ENCODE peak calls at places on chromosomes 6 and 20, in five cellular contexts. R is AML-193, V is SHP77, T is AG08395, P is endothelial cell. C is an unnamed sample.

GRCh38 chr6:138461647-138462046 is 37.6 kb downstream of the NHSL1 start:
- DNase-seq in V (no peak), P (no peak), R (no peak), T (no peak), C (no peak)

GRCh38 chr20:34061695-34062094 is 50.3 kb downstream of the EIF2S2 start:
- DNase-seq in R (no peak), V (no peak), T (no peak), P (no peak), C (no peak)

GRCh38 chr20:1588166-1588868 is 30.8 kb upstream of the SIRPD start:
- DNase-seq in T (no peak), P (no peak), R (peak; percentile 83), V (no peak), C (no peak)

GRCh38 chr6:56692586-56693245 is 50.0 kb upstream of the DST start:
- DNase-seq in V (no peak), R (no peak), T (peak; percentile 52), P (no peak), C (no peak)

GRCh38 chr6:36754582-36755434 is 57.2 kb downstream of the RAB44 start:
- DNase-seq in T (no peak), P (no peak), V (no peak), R (no peak), C (no peak)

GRCh38 chr20:59911041-59911440 is 22.4 kb downstream of the SYCP2 start:
- DNase-seq in P (no peak), V (no peak), R (no peak), T (no peak), C (no peak)

GRCh38 chr6:21742238-21742660 is 148.7 kb downstream of the SOX4 start:
- DNase-seq in P (no peak), R (no peak), T (no peak), V (no peak), C (no peak)

GRCh38 chr6:38487423-38487822 is 152.3 kb downstream of the BTBD9 start:
- DNase-seq in T (no peak), R (no peak), V (no peak), P (no peak), C (no peak)

GRCh38 chr20:13336308-13337089 is 115.4 kb downstream of the ISM1 start:
- DNase-seq in P (no peak), T (peak; percentile 45), V (no peak), R (no peak), C (no peak)

GRCh38 chr6:159066479-159066878 is 21.7 kb upstream of the TAGAP start:
- DNase-seq in R (no peak), T (no peak), V (no peak), P (no peak), C (no peak)

GRCh38 chr20:57451759-57452661 is 60.8 kb downstream of the RBM38 start:
- DNase-seq in P (no peak), R (peak; percentile 77), T (no peak), V (no peak), C (no peak)

GRCh38 chr6:150091466-150091865 is 22.5 kb upstream of the ULBP3 start:
- DNase-seq in P (no peak), T (no peak), R (no peak), V (no peak), C (no peak)

GRCh38 chr20:39886650-39887190 is 802.3 kb downstream of the MAFB start:
- DNase-seq in R (no peak), P (no peak), T (no peak), V (no peak), C (no peak)

GRCh38 chr6:169800668-169801395 is 49.4 kb downstream of the ERMARD start:
- DNase-seq in P (no peak), V (peak; percentile 87), T (peak; percentile 81), R (no peak), C (no peak)

GRCh38 chr20:25859649-25860530 is 163.2 kb upstream of the ZNF337 start:
- DNase-seq in R (no peak), P (peak; percentile 44), T (peak; percentile 44), V (peak; percentile 74), C (peak; percentile 72)

GRCh38 chr6:166496460-166496859 is 90.0 kb downstream of the RAMACL start:
- DNase-seq in P (no peak), T (no peak), R (no peak), V (no peak), C (no peak)

GRCh38 chr6:143822584-143823024 is 20.5 kb upstream of the LTV1 start:
- DNase-seq in R (no peak), T (peak; percentile 61), V (no peak), P (no peak), C (no peak)

GRCh38 chr20:14716251-14716650 is 378.8 kb upstream of the FLRT3 start:
- DNase-seq in R (no peak), P (no peak), V (no peak), T (no peak), C (peak; percentile 29)

GRCh38 chr20:41717464-41717863 is 99.3 kb upstream of the CHD6 start:
- DNase-seq in T (peak; percentile 45), V (peak; percentile 63), R (no peak), P (no peak), C (no peak)

GRCh38 chr6:110828396-110828795 is 13.1 kb upstream of the CDK19 start:
- DNase-seq in P (no peak), V (no peak), T (peak; percentile 29), R (no peak), C (no peak)

GRCh38 chr20:37426106-37426505 is 80.2 kb downstream of the SRC start:
- DNase-seq in R (no peak), T (no peak), P (no peak), V (no peak), C (no peak)

GRCh38 chr20:33250666-33251065 is 14.9 kb downstream of the BPIFA1 start:
- DNase-seq in R (no peak), P (no peak), V (no peak), T (no peak), C (no peak)

GRCh38 chr20:36919715-36920333 is 31.7 kb downstream of the SAMHD1 start:
- DNase-seq in T (peak; percentile 70), R (peak; percentile 62), V (peak; percentile 23), P (peak; percentile 41), C (no peak)

GRCh38 chr6:15153191-15153590 is 92.7 kb upstream of the JARID2 start:
- DNase-seq in P (no peak), V (no peak), R (no peak), T (no peak), C (no peak)

GRCh38 chr6:162543221-162543620 is 184.3 kb downstream of the PRKN start:
- DNase-seq in V (no peak), P (no peak), T (no peak), R (no peak), C (peak; percentile 34)

GRCh38 chr6:131353876-131354275 is 218.6 kb downstream of the AKAP7 start:
- DNase-seq in V (no peak), P (no peak), T (no peak), R (no peak), C (no peak)

GRCh38 chr20:43666376-43667328 is at the start of gene MYBL2:
- DNase-seq in R (peak; percentile 33), P (peak; percentile 73), T (peak; percentile 71), V (peak; percentile 50), C (peak; percentile 78)

GRCh38 chr6:107458687-107459282 is 579 bp downstream of the PDSS2 start:
- DNase-seq in P (no peak), T (peak; percentile 30), R (no peak), V (peak; percentile 17), C (peak; percentile 32)

GRCh38 chr6:22106445-22106844 is 190.4 kb downstream of the PRL start:
- DNase-seq in P (no peak), R (no peak), T (no peak), V (no peak), C (no peak)

GRCh38 chr6:167832497-167833395 is 6.0 kb downstream of the AFDN start:
- DNase-seq in P (no peak), T (no peak), R (no peak), V (no peak), C (no peak)